ENCODE peak calls at places on chromosomes 12 and 14, in ten cellular contexts. One of them, this sample, is unnamed.

GRCh38 chr14:75440733-75441474 is 13.1 kb downstream of the JDP2 start:
- DNase-seq in CD8-positive, alpha-beta T cell: no peak
- DNase-seq in hepatocyte: no peak
- DNase-seq in tibial nerve: peak; percentile 70
- DNase-seq in fibroblast of lung: peak; percentile 54
- DNase-seq in endothelial cell of umbilical vein: no peak
- DNase-seq in RWPE1: no peak
- DNase-seq in heart left ventricle: peak; percentile 45
- DNase-seq in dorsolateral prefrontal cortex: no peak
- DNase-seq in tibial artery: peak; percentile 88
- DNase-seq in this sample: peak; percentile 74

GRCh38 chr12:124531281-124531745 is 36.1 kb downstream of the NCOR2 start:
- DNase-seq in CD8-positive, alpha-beta T cell: no peak
- DNase-seq in hepatocyte: no peak
- DNase-seq in tibial nerve: no peak
- DNase-seq in fibroblast of lung: no peak
- DNase-seq in endothelial cell of umbilical vein: no peak
- DNase-seq in RWPE1: no peak
- DNase-seq in heart left ventricle: peak; percentile 18
- DNase-seq in dorsolateral prefrontal cortex: no peak
- DNase-seq in tibial artery: no peak
- DNase-seq in this sample: peak; percentile 21

GRCh38 chr12:47828967-47829482 is 9.3 kb upstream of the HDAC7 start:
- DNase-seq in CD8-positive, alpha-beta T cell: no peak
- DNase-seq in hepatocyte: peak; percentile 75
- DNase-seq in tibial nerve: peak; percentile 77
- DNase-seq in fibroblast of lung: peak; percentile 57
- DNase-seq in endothelial cell of umbilical vein: peak; percentile 77
- DNase-seq in RWPE1: peak; percentile 95
- DNase-seq in heart left ventricle: peak; percentile 88
- DNase-seq in dorsolateral prefrontal cortex: no peak
- DNase-seq in tibial artery: peak; percentile 95
- DNase-seq in this sample: peak; percentile 92

GRCh38 chr14:94010625-94011024 is 13.5 kb downstream of the CCDC197 start:
- DNase-seq in CD8-positive, alpha-beta T cell: no peak
- DNase-seq in hepatocyte: no peak
- DNase-seq in tibial nerve: no peak
- DNase-seq in fibroblast of lung: no peak
- DNase-seq in endothelial cell of umbilical vein: no peak
- DNase-seq in RWPE1: no peak
- DNase-seq in heart left ventricle: no peak
- DNase-seq in dorsolateral prefrontal cortex: no peak
- DNase-seq in tibial artery: no peak
- DNase-seq in this sample: no peak

GRCh38 chr14:81302613-81303012 is 81.9 kb upstream of the GTF2A1 start:
- DNase-seq in CD8-positive, alpha-beta T cell: no peak
- DNase-seq in hepatocyte: no peak
- DNase-seq in tibial nerve: no peak
- DNase-seq in fibroblast of lung: no peak
- DNase-seq in endothelial cell of umbilical vein: no peak
- DNase-seq in RWPE1: no peak
- DNase-seq in heart left ventricle: no peak
- DNase-seq in dorsolateral prefrontal cortex: no peak
- DNase-seq in tibial artery: no peak
- DNase-seq in this sample: no peak

GRCh38 chr14:101755591-101756324 is 5.8 kb upstream of the PPP2R5C start:
- DNase-seq in CD8-positive, alpha-beta T cell: no peak
- DNase-seq in hepatocyte: no peak
- DNase-seq in tibial nerve: no peak
- DNase-seq in fibroblast of lung: no peak
- DNase-seq in endothelial cell of umbilical vein: no peak
- DNase-seq in RWPE1: no peak
- DNase-seq in heart left ventricle: no peak
- DNase-seq in dorsolateral prefrontal cortex: no peak
- DNase-seq in tibial artery: no peak
- DNase-seq in this sample: no peak

GRCh38 chr14:101464310-101464983 is 96.8 kb upstream of the DIO3 start:
- DNase-seq in CD8-positive, alpha-beta T cell: no peak
- DNase-seq in hepatocyte: no peak
- DNase-seq in tibial nerve: no peak
- DNase-seq in fibroblast of lung: no peak
- DNase-seq in endothelial cell of umbilical vein: no peak
- DNase-seq in RWPE1: no peak
- DNase-seq in heart left ventricle: no peak
- DNase-seq in dorsolateral prefrontal cortex: no peak
- DNase-seq in tibial artery: peak; percentile 60
- DNase-seq in this sample: no peak

GRCh38 chr12:3683670-3684069 is 69.2 kb downstream of the CRACR2A start:
- DNase-seq in CD8-positive, alpha-beta T cell: no peak
- DNase-seq in hepatocyte: no peak
- DNase-seq in tibial nerve: no peak
- DNase-seq in fibroblast of lung: peak; percentile 22
- DNase-seq in endothelial cell of umbilical vein: no peak
- DNase-seq in RWPE1: no peak
- DNase-seq in heart left ventricle: no peak
- DNase-seq in dorsolateral prefrontal cortex: no peak
- DNase-seq in tibial artery: no peak
- DNase-seq in this sample: no peak

GRCh38 chr12:10726945-10727344 is 3.8 kb upstream of the YBX3 start:
- DNase-seq in CD8-positive, alpha-beta T cell: no peak
- DNase-seq in hepatocyte: no peak
- DNase-seq in tibial nerve: no peak
- DNase-seq in fibroblast of lung: no peak
- DNase-seq in endothelial cell of umbilical vein: no peak
- DNase-seq in RWPE1: no peak
- DNase-seq in heart left ventricle: no peak
- DNase-seq in dorsolateral prefrontal cortex: no peak
- DNase-seq in tibial artery: no peak
- DNase-seq in this sample: no peak

GRCh38 chr14:59363545-59364226 is 101.5 kb downstream of the GPR135 start:
- DNase-seq in CD8-positive, alpha-beta T cell: no peak
- DNase-seq in hepatocyte: no peak
- DNase-seq in tibial nerve: no peak
- DNase-seq in fibroblast of lung: peak; percentile 57
- DNase-seq in endothelial cell of umbilical vein: peak; percentile 74
- DNase-seq in RWPE1: peak; percentile 54
- DNase-seq in heart left ventricle: no peak
- DNase-seq in dorsolateral prefrontal cortex: no peak
- DNase-seq in tibial artery: no peak
- DNase-seq in this sample: no peak
- H3K27ac ChIP-seq in CD8-positive, alpha-beta T cell: no peak overlapping the region
- H3K27ac ChIP-seq in hepatocyte: no peak overlapping the region
- H3K27ac ChIP-seq in tibial nerve: peak overlapping the region; percentile 60
- H3K27ac ChIP-seq in fibroblast of lung: no peak overlapping the region
- H3K27ac ChIP-seq in endothelial cell of umbilical vein: peak overlapping the region; percentile 73
- H3K27ac ChIP-seq in RWPE1: peak overlapping the region; percentile 51
- H3K27ac ChIP-seq in heart left ventricle: peak overlapping the region; percentile 93
- H3K27ac ChIP-seq in dorsolateral prefrontal cortex: no peak overlapping the region
- H3K27ac ChIP-seq in tibial artery: no peak overlapping the region
- H3K27ac ChIP-seq in this sample: peak overlapping the region; percentile 37

GRCh38 chr12:126424696-126425095 is 1359.5 kb downstream of the AACS start:
- DNase-seq in CD8-positive, alpha-beta T cell: no peak
- DNase-seq in hepatocyte: no peak
- DNase-seq in tibial nerve: no peak
- DNase-seq in fibroblast of lung: peak; percentile 52
- DNase-seq in endothelial cell of umbilical vein: no peak
- DNase-seq in RWPE1: no peak
- DNase-seq in heart left ventricle: no peak
- DNase-seq in dorsolateral prefrontal cortex: no peak
- DNase-seq in tibial artery: no peak
- DNase-seq in this sample: no peak

GRCh38 chr12:126430921-126431320 is 1365.7 kb downstream of the AACS start:
- DNase-seq in CD8-positive, alpha-beta T cell: no peak
- DNase-seq in hepatocyte: no peak
- DNase-seq in tibial nerve: no peak
- DNase-seq in fibroblast of lung: no peak
- DNase-seq in endothelial cell of umbilical vein: no peak
- DNase-seq in RWPE1: no peak
- DNase-seq in heart left ventricle: no peak
- DNase-seq in dorsolateral prefrontal cortex: no peak
- DNase-seq in tibial artery: no peak
- DNase-seq in this sample: no peak

GRCh38 chr12:126428769-126429168 is 1363.5 kb downstream of the AACS start:
- DNase-seq in CD8-positive, alpha-beta T cell: no peak
- DNase-seq in hepatocyte: no peak
- DNase-seq in tibial nerve: no peak
- DNase-seq in fibroblast of lung: no peak
- DNase-seq in endothelial cell of umbilical vein: no peak
- DNase-seq in RWPE1: no peak
- DNase-seq in heart left ventricle: no peak
- DNase-seq in dorsolateral prefrontal cortex: no peak
- DNase-seq in tibial artery: no peak
- DNase-seq in this sample: no peak

DNA sequence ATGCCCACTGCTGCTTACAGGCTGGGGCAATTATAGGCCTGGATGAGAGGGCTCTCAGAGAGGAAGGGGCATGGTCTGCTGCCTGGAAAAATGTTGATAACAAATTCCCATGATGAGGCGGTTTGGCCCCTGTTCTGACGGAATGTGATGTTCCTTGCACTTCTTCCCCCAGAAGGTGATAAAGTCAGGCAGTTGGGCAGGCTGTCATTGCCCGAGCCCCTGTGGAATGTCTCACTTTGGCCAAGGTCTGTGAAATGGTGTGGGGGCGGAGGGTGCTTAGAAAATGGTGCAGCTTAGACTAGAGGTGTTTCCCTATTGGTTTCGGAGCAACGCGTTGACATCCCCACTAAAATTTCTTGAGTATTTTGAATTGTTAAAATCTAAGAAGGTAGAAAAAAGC is 1360.0 kb downstream of the AACS start:
- DNase-seq in CD8-positive, alpha-beta T cell: no peak
- DNase-seq in hepatocyte: no peak
- DNase-seq in tibial nerve: no peak
- DNase-seq in fibroblast of lung: peak; percentile 55
- DNase-seq in endothelial cell of umbilical vein: no peak
- DNase-seq in RWPE1: no peak
- DNase-seq in heart left ventricle: no peak
- DNase-seq in dorsolateral prefrontal cortex: no peak
- DNase-seq in tibial artery: no peak
- DNase-seq in this sample: no peak
- H3K27ac ChIP-seq in CD8-positive, alpha-beta T cell: no peak overlapping the region
- H3K27ac ChIP-seq in hepatocyte: no peak overlapping the region
- H3K27ac ChIP-seq in tibial nerve: no peak overlapping the region
- H3K27ac ChIP-seq in fibroblast of lung: no peak overlapping the region
- H3K27ac ChIP-seq in endothelial cell of umbilical vein: no peak overlapping the region
- H3K27ac ChIP-seq in RWPE1: no peak overlapping the region
- H3K27ac ChIP-seq in heart left ventricle: no peak overlapping the region
- H3K27ac ChIP-seq in dorsolateral prefrontal cortex: no peak overlapping the region
- H3K27ac ChIP-seq in tibial artery: no peak overlapping the region
- H3K27ac ChIP-seq in this sample: no peak overlapping the region

GRCh38 chr14:60632257-60632656 is 17.0 kb downstream of the SIX1 start:
- DNase-seq in CD8-positive, alpha-beta T cell: no peak
- DNase-seq in hepatocyte: no peak
- DNase-seq in tibial nerve: no peak
- DNase-seq in fibroblast of lung: no peak
- DNase-seq in endothelial cell of umbilical vein: no peak
- DNase-seq in RWPE1: no peak
- DNase-seq in heart left ventricle: no peak
- DNase-seq in dorsolateral prefrontal cortex: no peak
- DNase-seq in tibial artery: no peak
- DNase-seq in this sample: no peak

GRCh38 chr14:60632777-60633176 is 16.5 kb downstream of the SIX1 start:
- DNase-seq in CD8-positive, alpha-beta T cell: no peak
- DNase-seq in hepatocyte: no peak
- DNase-seq in tibial nerve: no peak
- DNase-seq in fibroblast of lung: no peak
- DNase-seq in endothelial cell of umbilical vein: no peak
- DNase-seq in RWPE1: no peak
- DNase-seq in heart left ventricle: no peak
- DNase-seq in dorsolateral prefrontal cortex: no peak
- DNase-seq in tibial artery: no peak
- DNase-seq in this sample: no peak

GRCh38 chr14:60630129-60630528 is 19.1 kb downstream of the SIX1 start:
- DNase-seq in CD8-positive, alpha-beta T cell: no peak
- DNase-seq in hepatocyte: no peak
- DNase-seq in tibial nerve: no peak
- DNase-seq in fibroblast of lung: no peak
- DNase-seq in endothelial cell of umbilical vein: no peak
- DNase-seq in RWPE1: no peak
- DNase-seq in heart left ventricle: no peak
- DNase-seq in dorsolateral prefrontal cortex: no peak
- DNase-seq in tibial artery: no peak
- DNase-seq in this sample: no peak

GRCh38 chr14:60634153-60634552 is 15.1 kb downstream of the SIX1 start:
- DNase-seq in CD8-positive, alpha-beta T cell: no peak
- DNase-seq in hepatocyte: no peak
- DNase-seq in tibial nerve: no peak
- DNase-seq in fibroblast of lung: no peak
- DNase-seq in endothelial cell of umbilical vein: no peak
- DNase-seq in RWPE1: no peak
- DNase-seq in heart left ventricle: no peak
- DNase-seq in dorsolateral prefrontal cortex: no peak
- DNase-seq in tibial artery: no peak
- DNase-seq in this sample: no peak

GRCh38 chr14:60631842-60632241 is 17.4 kb downstream of the SIX1 start:
- DNase-seq in CD8-positive, alpha-beta T cell: no peak
- DNase-seq in hepatocyte: no peak
- DNase-seq in tibial nerve: no peak
- DNase-seq in fibroblast of lung: no peak
- DNase-seq in endothelial cell of umbilical vein: no peak
- DNase-seq in RWPE1: no peak
- DNase-seq in heart left ventricle: no peak
- DNase-seq in dorsolateral prefrontal cortex: no peak
- DNase-seq in tibial artery: no peak
- DNase-seq in this sample: no peak
- H3K27ac ChIP-seq in CD8-positive, alpha-beta T cell: no peak overlapping the region
- H3K27ac ChIP-seq in hepatocyte: no peak overlapping the region
- H3K27ac ChIP-seq in tibial nerve: no peak overlapping the region
- H3K27ac ChIP-seq in fibroblast of lung: no peak overlapping the region
- H3K27ac ChIP-seq in endothelial cell of umbilical vein: no peak overlapping the region
- H3K27ac ChIP-seq in RWPE1: no peak overlapping the region
- H3K27ac ChIP-seq in heart left ventricle: no peak overlapping the region
- H3K27ac ChIP-seq in dorsolateral prefrontal cortex: no peak overlapping the region
- H3K27ac ChIP-seq in tibial artery: no peak overlapping the region
- H3K27ac ChIP-seq in this sample: no peak overlapping the region

DNA sequence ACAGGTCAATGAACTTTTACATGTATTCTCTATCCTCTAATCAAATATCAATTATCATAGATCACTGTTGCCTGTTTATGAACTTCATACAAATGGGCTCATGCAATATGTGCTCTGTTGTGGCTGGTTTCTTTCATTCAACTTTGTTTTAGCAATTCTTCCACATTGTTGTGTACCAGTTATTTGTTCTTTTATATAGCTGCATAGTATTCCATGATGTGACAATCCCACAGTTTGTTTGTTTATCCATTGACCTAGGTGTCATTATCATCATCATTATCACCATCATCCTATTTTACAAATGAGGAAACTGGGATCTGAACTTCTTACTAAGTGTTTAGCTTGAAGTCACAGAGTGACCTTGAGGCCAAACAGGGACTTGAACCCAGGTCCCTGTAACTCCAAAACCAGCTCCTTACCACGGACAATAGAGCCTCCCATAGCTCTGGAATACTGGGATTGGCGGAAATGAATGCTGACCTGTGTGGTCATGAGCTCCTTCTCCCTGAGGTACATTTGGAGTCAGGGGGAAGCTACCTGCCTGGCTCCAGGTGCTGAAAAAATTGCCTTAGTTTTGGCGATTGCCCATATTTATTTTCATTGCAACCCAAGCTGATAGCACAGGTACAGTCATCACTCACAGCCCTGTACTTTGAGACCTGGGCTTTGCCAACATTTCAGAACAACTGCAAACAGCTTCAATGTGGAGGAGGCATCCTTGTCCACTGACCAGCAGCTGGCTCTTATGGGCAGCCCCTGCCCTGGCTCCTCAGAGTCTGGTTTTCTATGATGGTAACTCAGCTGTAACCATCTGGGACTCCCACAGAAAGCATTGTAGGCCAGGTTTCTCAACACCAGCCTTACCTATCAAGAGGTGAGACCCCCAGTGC is 9.2 kb downstream of the ZFP36L1 start:
- DNase-seq in CD8-positive, alpha-beta T cell: no peak
- DNase-seq in hepatocyte: peak; percentile 70
- DNase-seq in tibial nerve: no peak
- DNase-seq in fibroblast of lung: no peak
- DNase-seq in endothelial cell of umbilical vein: no peak
- DNase-seq in RWPE1: no peak
- DNase-seq in heart left ventricle: no peak
- DNase-seq in dorsolateral prefrontal cortex: no peak
- DNase-seq in tibial artery: no peak
- DNase-seq in this sample: peak; percentile 18
- H3K27ac ChIP-seq in CD8-positive, alpha-beta T cell: no peak overlapping the region
- H3K27ac ChIP-seq in hepatocyte: peak overlapping the region; percentile 99
- H3K27ac ChIP-seq in tibial nerve: peak overlapping the region; percentile 60
- H3K27ac ChIP-seq in fibroblast of lung: no peak overlapping the region
- H3K27ac ChIP-seq in endothelial cell of umbilical vein: peak overlapping the region; percentile 20
- H3K27ac ChIP-seq in RWPE1: peak overlapping the region; percentile 94
- H3K27ac ChIP-seq in heart left ventricle: no peak overlapping the region
- H3K27ac ChIP-seq in dorsolateral prefrontal cortex: no peak overlapping the region
- H3K27ac ChIP-seq in tibial artery: peak overlapping the region; percentile 8
- H3K27ac ChIP-seq in this sample: peak overlapping the region; percentile 96